ENCODE peak calls at places on chromosomes 12 and 14, in four cellular contexts. S is H7, L is NCI-H1092 treated with DMSO at 0.1 percent for 48 hours, A is hypothalamus. P is an unnamed sample.

GRCh38 chr14:58455593-58456265 is 28.2 kb downstream of the KIAA0586 start:
- DNase-seq in S (no peak), L (no peak), A (no peak), P (no peak)

GRCh38 chr12:29155079-29155478 is 6.0 kb downstream of the FAR2 start:
- DNase-seq in S (no peak), L (no peak), A (no peak), P (no peak)

GRCh38 chr14:89201645-89202044 is 215.4 kb downstream of the FOXN3 start:
- DNase-seq in S (no peak), L (no peak), A (no peak), P (no peak)

GRCh38 chr14:23437142-23438129 is 2.0 kb upstream of the MYH7 start:
- DNase-seq in S (peak), L (no peak), A (no peak), P (no peak)

GRCh38 chr12:110186059-110186458 is 61.9 kb downstream of the IFT81 start:
- DNase-seq in S (no peak), L (no peak), A (no peak), P (no peak)

GRCh38 chr12:26723379-26724308 is 109.3 kb downstream of the ITPR2 start:
- DNase-seq in S (no peak), L (no peak), A (no peak), P (no peak)

GRCh38 chr12:71645268-71645667 is 18.4 kb downstream of the ZFC3H1 start:
- DNase-seq in S (no peak), L (no peak), A (no peak), P (no peak)

GRCh38 chr12:61188801-61189595 is 1071.2 kb upstream of the USP15 start:
- DNase-seq in S (peak), L (no peak), A (no peak), P (peak)

GRCh38 chr14:51251486-51251885 is 11.4 kb downstream of the TMX1 start:
- DNase-seq in S (no peak), L (no peak), A (no peak), P (no peak)

GRCh38 chr12:58416211-58416610 is 474.8 kb downstream of the ATP23 start:
- DNase-seq in S (no peak), L (no peak), A (no peak), P (no peak)

GRCh38 chr12:6097384-6097783 is 27.1 kb downstream of the VWF start:
- DNase-seq in S (no peak), L (no peak), A (no peak), P (no peak)

GRCh38 chr14:90599339-90599738 is 202.5 kb downstream of the CALM1 start:
- DNase-seq in S (no peak), L (no peak), A (no peak), P (peak)

GRCh38 chr12:47799357-47799955 is 20.2 kb downstream of the HDAC7 start:
- DNase-seq in S (no peak), L (no peak), A (no peak), P (peak)

GRCh38 chr14:93984987-93985410 is 8.6 kb upstream of the ASB2 start:
- DNase-seq in S (peak), L (no peak), A (no peak), P (no peak)

GRCh38 chr14:89252887-89253532 is 164.0 kb downstream of the FOXN3 start:
- DNase-seq in S (peak), L (peak), A (no peak), P (peak)

GRCh38 chr14:34713681-34714319 is 593 bp downstream of the CFL2 start:
- DNase-seq in S (peak), L (peak), A (no peak), P (peak)

GRCh38 chr14:33834956-33835655 is 115.8 kb downstream of the EGLN3 start:
- DNase-seq in S (no peak), L (no peak), A (no peak), P (no peak)

GRCh38 chr14:100067481-100067880 is 2.3 kb downstream of the EVL start:
- DNase-seq in S (no peak), L (no peak), A (no peak), P (no peak)

GRCh38 chr12:1533602-1534304 is 60.6 kb downstream of the FBXL14 start:
- DNase-seq in S (no peak), L (no peak), A (no peak), P (no peak)

GRCh38 chr12:93851245-93851665 is 174.1 kb downstream of the CRADD start:
- DNase-seq in S (no peak), L (no peak), A (no peak), P (no peak)

GRCh38 chr14:33647385-33647786 is 303.5 kb downstream of the EGLN3 start:
- DNase-seq in S (no peak), L (no peak), A (no peak), P (no peak)

GRCh38 chr14:30195946-30196345 is 268.3 kb upstream of the PRKD1 start:
- DNase-seq in S (no peak), L (no peak), A (no peak), P (no peak)

GRCh38 chr12:98320026-98320425 is 195.4 kb upstream of the TMPO start:
- DNase-seq in S (no peak), L (no peak), A (no peak), P (no peak)

GRCh38 chr12:10618338-10618987 is 5.1 kb upstream of the MAGOHB start:
- DNase-seq in S (no peak), L (no peak), A (no peak), P (no peak)

GRCh38 chr12:953776-954175 is 4.3 kb upstream of the RAD52 start:
- DNase-seq in S (no peak), L (no peak), A (no peak), P (no peak)

GRCh38 chr12:123131879-123132402 is 18.9 kb downstream of the PITPNM2 start:
- DNase-seq in S (no peak), L (peak), A (no peak), P (no peak)

GRCh38 chr12:78959556-78959955 is 95.0 kb downstream of the SYT1 start:
- DNase-seq in S (no peak), L (no peak), A (no peak), P (no peak)

GRCh38 chr14:55430024-55430690 is 10.3 kb downstream of the TBPL2 start:
- DNase-seq in S (peak), L (peak), A (no peak), P (no peak)

GRCh38 chr14:70354204-70354603 is 5.3 kb downstream of the COX16 start:
- DNase-seq in S (no peak), L (no peak), A (no peak), P (no peak)

GRCh38 chr12:109154485-109155438 is 38.4 kb downstream of the ACACB start:
- DNase-seq in S (peak), L (no peak), A (peak), P (peak)

GRCh38 chr14:32075636-32076277 is 1.3 kb upstream of the ARHGAP5 start:
- DNase-seq in S (peak), L (no peak), A (peak), P (peak)

GRCh38 chr12:26334621-26335124 is 139.3 kb downstream of the SSPN start:
- DNase-seq in S (no peak), L (no peak), A (no peak), P (peak)

GRCh38 chr14:52248057-52248456 is 19.4 kb upstream of the PTGDR start:
- DNase-seq in S (no peak), L (no peak), A (no peak), P (no peak)

GRCh38 chr12:52566847-52567291 is 6.8 kb downstream of the KRT74 start:
- DNase-seq in S (no peak), L (no peak), A (no peak), P (no peak)